ENCODE peak calls at places on chromosomes 12 and 14, in four cellular contexts. S, C, M and K are unnamed samples.

GRCh38 chr14:33906968-33907367 is 43.9 kb downstream of the EGLN3 start:
- DNase-seq in S (no peak), C (no peak), M (no peak), K (no peak)

GRCh38 chr14:68195126-68195525 is 375.5 kb downstream of the RAD51B start:
- DNase-seq in C (peak; percentile 80), S (no peak), M (no peak), K (no peak)

GRCh38 chr14:78310263-78310662 is 140.1 kb downstream of the NRXN3 start:
- DNase-seq in C (no peak), M (no peak), S (no peak), K (no peak)

GRCh38 chr14:104690266-104690711 is 871 bp downstream of the INF2 start:
- DNase-seq in S (no peak), C (no peak), M (no peak), K (no peak)

GRCh38 chr14:102493096-102493495 is 16.5 kb downstream of the ANKRD9 start:
- DNase-seq in C (no peak), S (no peak), M (no peak), K (no peak)

GRCh38 chr12:108342985-108343384 is 3.9 kb upstream of the CMKLR1 start:
- DNase-seq in M (no peak), S (no peak), C (no peak), K (no peak)

GRCh38 chr12:8034802-8035201 is 2.3 kb downstream of the FOXJ2 start:
- DNase-seq in S (no peak), M (no peak), C (no peak), K (peak; percentile 72)

GRCh38 chr12:105836235-105836634 is 302.5 kb downstream of the NUAK1 start:
- DNase-seq in C (no peak), S (no peak), M (no peak), K (no peak)

GRCh38 chr12:12724421-12725085 is 7.4 kb downstream of the CDKN1B start:
- DNase-seq in S (peak; percentile 42), C (no peak), M (no peak), K (peak; percentile 37)

GRCh38 chr12:93089805-93090569 is 160.9 kb upstream of the EEA1 start:
- DNase-seq in S (peak; percentile 21), C (no peak), M (no peak), K (peak; percentile 38)

GRCh38 chr12:89732511-89732910 is 23.9 kb upstream of the ATP2B1 start:
- DNase-seq in C (no peak), M (no peak), S (no peak), K (no peak)

GRCh38 chr12:42946776-42947435 is 357.4 kb upstream of the PRICKLE1 start:
- DNase-seq in C (no peak), M (no peak), S (no peak), K (no peak)

GRCh38 chr12:122097641-122098364 is 19.2 kb downstream of the MLXIP start:
- DNase-seq in S (peak; percentile 56), M (no peak), C (peak; percentile 46), K (peak; percentile 92)

GRCh38 chr14:76870146-76870545 is 43.9 kb downstream of the LRRC74A start:
- DNase-seq in S (peak; percentile 45), M (no peak), C (peak; percentile 16), K (no peak)

GRCh38 chr14:22226381-22226780 is 362.6 kb downstream of the DAD1 start:
- DNase-seq in C (no peak), S (no peak), M (no peak), K (peak; percentile 4)

GRCh38 chr14:33123281-33123680 is 184.6 kb downstream of the NPAS3 start:
- DNase-seq in M (no peak), S (no peak), C (no peak), K (no peak)

GRCh38 chr14:87312138-87312537 is 680.8 kb downstream of the GALC start:
- DNase-seq in M (no peak), S (no peak), C (no peak), K (no peak)

GRCh38 chr12:43444940-43445564 is 107.0 kb downstream of the ADAMTS20 start:
- DNase-seq in S (no peak), M (peak; percentile 4), C (peak; percentile 39), K (peak; percentile 31)

GRCh38 chr12:34345801-34346200 is 323.5 kb downstream of the ALG10 start:
- DNase-seq in C (no peak), S (no peak), M (no peak), K (peak; percentile 78)

GRCh38 chr12:32377344-32378000 is 21.9 kb upstream of the FGD4 start:
- DNase-seq in S (no peak), M (no peak), C (no peak), K (no peak)

GRCh38 chr12:101925352-101925751 is 48.0 kb downstream of the DRAM1 start:
- DNase-seq in M (no peak), S (peak; percentile 18), C (no peak), K (no peak)

GRCh38 chr12:121568971-121569808 is 11.6 kb downstream of the KDM2B start:
- DNase-seq in M (no peak), S (no peak), C (no peak), K (no peak)

GRCh38 chr12:93130371-93131049 is 201.4 kb upstream of the EEA1 start:
- DNase-seq in C (no peak), S (no peak), M (no peak), K (no peak)

GRCh38 chr14:19878029-19878642 is 3.2 kb downstream of the OR4K2 start:
- DNase-seq in S (no peak), M (no peak), C (peak; percentile 30), K (peak; percentile 43)

GRCh38 chr12:53051058-53051880 is 1.4 kb downstream of the TNS2 start:
- DNase-seq in M (no peak), C (peak; percentile 82), S (no peak), K (peak; percentile 36)

GRCh38 chr14:34012369-34012768 is 61.5 kb upstream of the EGLN3 start:
- DNase-seq in S (no peak), M (no peak), C (no peak), K (no peak)

GRCh38 chr12:59041241-59042121 is 121.2 kb upstream of the LRIG3 start:
- DNase-seq in C (no peak), S (no peak), M (no peak), K (no peak)

GRCh38 chr14:61559641-61560201 is 135.6 kb upstream of the HIF1A start:
- DNase-seq in C (peak; percentile 95), M (no peak), S (peak; percentile 98), K (peak; percentile 83)

GRCh38 chr14:59565112-59565511 is 11.5 kb downstream of the CCDC175 start:
- DNase-seq in S (no peak), C (no peak), M (no peak), K (no peak)

GRCh38 chr14:58744951-58745350 is 107.2 kb downstream of the DACT1 start:
- DNase-seq in M (no peak), S (no peak), C (no peak), K (no peak)

GRCh38 chr14:72616294-72616693 is 277.6 kb downstream of the DPF3 start:
- DNase-seq in M (no peak), C (no peak), S (no peak), K (no peak)

GRCh38 chr12:45235087-45236025 is 19.5 kb downstream of the ANO6 start:
- DNase-seq in C (peak; percentile 16), M (no peak), S (peak; percentile 45), K (no peak)

GRCh38 chr14:63371033-63371432 is 52.3 kb upstream of the GPHB5 start:
- DNase-seq in M (no peak), S (no peak), C (no peak), K (no peak)

DNA sequence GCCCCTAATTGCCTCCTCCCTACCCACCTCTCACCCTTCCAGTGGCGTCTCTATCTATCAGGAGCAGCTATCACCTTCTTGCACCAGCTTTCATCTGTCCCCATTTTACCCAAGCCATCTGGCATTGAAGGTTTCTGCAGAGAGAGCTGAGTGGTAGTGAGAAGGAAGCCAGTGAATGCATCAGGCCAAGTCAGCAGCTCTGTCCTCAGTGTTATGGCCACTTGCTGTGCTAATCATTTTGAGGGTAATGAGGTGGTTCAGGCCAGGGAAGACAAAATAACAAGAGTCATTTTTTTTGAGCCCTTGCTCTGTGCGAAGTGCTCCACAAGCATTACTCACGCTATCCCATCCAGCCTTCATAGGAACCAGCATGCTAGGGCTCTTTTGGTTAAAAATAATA is 164.7 kb downstream of the SUDS3 start:
- DNase-seq in C (no peak), S (no peak), M (no peak), K (no peak)
- TF ChIP-seq CHD2 in C (no peak), S (no peak), M (no peak), K (no peak)

GRCh38 chr12:49518914-49519573 is 19.8 kb upstream of the KCNH3 start:
- DNase-seq in C (no peak), M (no peak), S (no peak), K (no peak)
- TF ChIP-seq MYC in C (no peak), M (no peak), S (no peak), K (no peak)

DNA sequence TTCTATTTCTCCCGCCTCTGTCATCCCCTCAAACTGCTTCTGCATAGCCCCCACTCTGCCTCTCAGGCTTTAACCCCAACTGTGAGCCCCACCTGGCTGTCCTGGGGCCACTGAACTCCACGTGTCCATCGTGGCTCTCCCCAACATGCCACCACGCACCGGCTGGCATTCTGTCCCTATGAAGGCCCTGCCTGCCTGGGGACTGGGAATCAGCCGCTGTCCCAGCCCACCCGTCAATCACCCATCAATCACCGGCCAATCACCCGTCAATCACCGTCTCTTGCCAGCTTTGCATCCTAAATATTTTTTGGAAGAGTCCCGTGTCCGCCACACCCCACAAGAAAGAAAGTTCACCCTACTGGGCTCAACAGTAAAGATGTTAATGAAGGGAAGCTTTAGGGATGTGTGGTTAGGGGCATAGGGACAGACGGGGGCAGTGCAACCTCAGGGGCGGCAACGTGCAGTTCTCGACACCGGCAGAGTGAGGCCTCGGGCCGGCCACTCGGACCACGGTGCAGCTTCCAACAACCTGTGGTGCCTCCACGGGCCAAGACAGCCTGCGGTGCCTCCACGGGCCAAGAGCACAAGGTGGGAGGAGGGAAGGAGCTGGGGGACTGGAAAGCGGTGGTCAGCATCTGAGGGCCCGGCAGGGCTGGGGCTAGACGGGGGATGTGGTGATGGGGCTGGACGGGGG is 85.6 kb downstream of the GALNT9 start:
- DNase-seq in M (no peak), S (no peak), C (peak; percentile 6), K (no peak)
- H3K4me1 ChIP-seq in M (no peaks in the 10 kb centered on the region), S (no peaks in the 10 kb centered on the region), C (no peaks in the 10 kb centered on the region), K (peaks cover 11% of the 10 kb centered on the region)

GRCh38 chr12:133026996-133027395 is 10.3 kb upstream of the ZNF84 start:
- DNase-seq in C (no peak), M (no peak), S (no peak), K (no peak)

GRCh38 chr12:133023566-133023965 is 13.7 kb upstream of the ZNF84 start:
- DNase-seq in C (no peak), S (no peak), M (no peak), K (no peak)
- TF ChIP-seq CHD2 in C (no peak), S (no peak), M (no peak), K (no peak)